ENCODE peak calls at places on chromosome 10, in ten cellular contexts. K, M, Q, H, W, C, U, S, P and R are unnamed samples.

GRCh38 chr10:15487376-15487775 is 116.3 kb upstream of the FAM171A1 start:
- DNase-seq in K (no peak), M (no peak), Q (no peak), H (no peak), W (no peak), C (no peak), U (no peak), S (no peak), P (no peak), R (no peak)

GRCh38 chr10:104334561-104334960 is 3.7 kb downstream of the ITPRIP start:
- DNase-seq in K (no peak), M (no peak), Q (no peak), H (no peak), W (no peak), C (no peak), U (no peak), S (no peak), P (no peak), R (no peak)

GRCh38 chr10:92475357-92475868 is 98.5 kb downstream of the IDE start:
- DNase-seq in K (no peak), M (no peak), Q (no peak), H (no peak), W (no peak), C (no peak), U (no peak), S (no peak), P (no peak), R (no peak)

GRCh38 chr10:114245128-114245791 is 6.2 kb downstream of the VWA2 start:
- DNase-seq in K (no peak), M (no peak), Q (no peak), H (no peak), W (no peak), C (no peak), U (no peak), S (no peak), P (peak; percentile 45), R (no peak)

GRCh38 chr10:119663866-119664698 is 12.9 kb downstream of the BAG3 start:
- DNase-seq in K (no peak), M (no peak), Q (no peak), H (peak; percentile 32), W (no peak), C (no peak), U (no peak), S (no peak), P (no peak), R (peak; percentile 34)

GRCh38 chr10:89295597-89295996 is 6.2 kb upstream of the IFIT2 start:
- DNase-seq in K (no peak), M (no peak), Q (no peak), H (no peak), W (no peak), C (no peak), U (no peak), S (no peak), P (no peak), R (no peak)

GRCh38 chr10:62047240-62047897 is 145.9 kb downstream of the ARID5B start:
- DNase-seq in K (no peak), M (no peak), Q (no peak), H (no peak), W (no peak), C (no peak), U (no peak), S (no peak), P (no peak), R (no peak)

GRCh38 chr10:126422561-126422960 is 34.3 kb upstream of the ADAM12 start:
- DNase-seq in K (no peak), M (no peak), Q (no peak), H (no peak), W (no peak), C (no peak), U (no peak), S (no peak), P (no peak), R (no peak)

GRCh38 chr10:48450811-48451466 is 144.5 kb downstream of the MAPK8 start:
- DNase-seq in K (no peak), M (no peak), Q (no peak), H (no peak), W (no peak), C (no peak), U (no peak), S (no peak), P (no peak), R (no peak)

GRCh38 chr10:14584643-14585042 is 190.1 kb downstream of the FAM107B start:
- DNase-seq in K (no peak), M (no peak), Q (no peak), H (no peak), W (no peak), C (no peak), U (no peak), S (peak; percentile 46), P (no peak), R (no peak)

GRCh38 chr10:77564781-77565589 is 72.6 kb downstream of the KCNMA1 start:
- DNase-seq in K (no peak), M (peak; percentile 40), Q (no peak), H (no peak), W (peak; percentile 87), C (no peak), U (no peak), S (no peak), P (peak; percentile 90), R (no peak)

GRCh38 chr10:113610636-113611601 is 52.9 kb downstream of the NRAP start:
- DNase-seq in K (no peak), M (no peak), Q (no peak), H (no peak), W (no peak), C (peak; percentile 8), U (no peak), S (no peak), P (peak; percentile 45), R (no peak)

GRCh38 chr10:109931153-109931552 is 7.8 kb upstream of the XPNPEP1 start:
- DNase-seq in K (no peak), M (peak; percentile 42), Q (no peak), H (no peak), W (no peak), C (no peak), U (no peak), S (no peak), P (no peak), R (no peak)